ENCODE peak calls at places on chromosomes 7 and 10, in seven cellular contexts. A is T-helper 22 cell; W is activated gamma-delta T cell treated with anti-CD3 and anti-CD28 coated beads, Interleukin-2, amount 50 U/mL, for 16 hours; O is M059J; I is hypothalamus; Y is hepatic stellate cell; Q is globus pallidus. V is an unnamed sample.

GRCh38 chr7:150401861-150402631 is 22.9 kb downstream of the ZNF775 start:
- DNase-seq in Q (no peak), I (no peak), O (no peak), A (no peak), Y (no peak), W (no peak), V (no peak)

GRCh38 chr10:93189959-93190358 is 116.3 kb downstream of the CYP26A1 start:
- DNase-seq in Y (no peak), A (no peak), W (no peak), I (no peak), O (no peak), Q (no peak), V (no peak)

GRCh38 chr7:99127636-99128035 is 16.3 kb downstream of the SMURF1 start:
- DNase-seq in W (no peak), Q (no peak), I (no peak), O (no peak), A (no peak), Y (no peak), V (no peak)

GRCh38 chr10:6343321-6344010 is 140.7 kb downstream of the PFKFB3 start:
- DNase-seq in Y (no peak), Q (no peak), O (no peak), W (no peak), I (no peak), A (no peak), V (no peak)

GRCh38 chr10:75266945-75267344 is 31.2 kb upstream of the COMTD1 start:
- DNase-seq in I (no peak), O (peak; percentile 25), A (no peak), Y (peak; percentile 75), W (no peak), Q (no peak), V (no peak)

GRCh38 chr7:116097365-116098009 is 66.9 kb upstream of the TFEC start:
- DNase-seq in Q (no peak), O (peak; percentile 94), Y (peak; percentile 8), A (no peak), W (no peak), I (no peak), V (no peak)

GRCh38 chr10:4708123-4708759 is 117.8 kb upstream of the AKR1E2 start:
- DNase-seq in A (no peak), O (no peak), Q (no peak), Y (no peak), I (no peak), W (no peak), V (no peak)

GRCh38 chr7:133081119-133081604 is 728 bp downstream of the CHCHD3 start:
- DNase-seq in A (no peak), I (no peak), W (no peak), Y (peak; percentile 26), Q (no peak), O (peak; percentile 46), V (peak; percentile 17)

GRCh38 chr10:13648425-13648824 is 61.7 kb downstream of the PRPF18 start:
- DNase-seq in A (no peak), Q (no peak), I (no peak), W (no peak), Y (no peak), O (no peak), V (no peak)

GRCh38 chr10:16809074-16809718 is 8.0 kb downstream of the RSU1 start:
- DNase-seq in O (peak; percentile 5), Q (peak; percentile 29), Y (peak; percentile 25), A (no peak), I (no peak), W (peak; percentile 17), V (peak; percentile 50)

GRCh38 chr10:35453855-35454532 is 117.7 kb downstream of the CCNY start:
- DNase-seq in I (no peak), A (no peak), O (no peak), Q (no peak), W (no peak), Y (peak; percentile 61), V (no peak)

GRCh38 chr7:26538216-26538615 is 246.6 kb downstream of the SNX10 start:
- DNase-seq in Q (no peak), Y (no peak), O (no peak), I (no peak), W (no peak), A (no peak), V (peak; percentile 77)

GRCh38 chr10:61643316-61643751 is 19.4 kb upstream of the CABCOCO1 start:
- DNase-seq in W (no peak), I (no peak), Q (no peak), O (peak; percentile 56), A (no peak), Y (no peak), V (no peak)

GRCh38 chr7:32605032-32605431 is 109.7 kb downstream of the AVL9 start:
- DNase-seq in Q (no peak), W (no peak), I (no peak), Y (no peak), O (no peak), A (no peak), V (no peak)

GRCh38 chr7:33379891-33380525 is 250.6 kb downstream of the BBS9 start:
- DNase-seq in A (no peak), O (no peak), Y (no peak), W (no peak), Q (no peak), I (no peak), V (no peak)

GRCh38 chr7:42174391-42174848 is 62.6 kb downstream of the GLI3 start:
- DNase-seq in Q (no peak), A (no peak), O (no peak), W (no peak), Y (no peak), I (no peak), V (no peak)

GRCh38 chr10:45151467-45152214 is 150.9 kb downstream of the ZNF22 start:
- DNase-seq in A (no peak), Q (no peak), Y (no peak), I (no peak), O (peak; percentile 17), W (no peak), V (no peak)

GRCh38 chr10:63268798-63269503 is 135.8 kb downstream of the NRBF2 start:
- DNase-seq in Q (peak; percentile 88), W (peak; percentile 58), Y (peak; percentile 77), O (peak; percentile 98), A (peak; percentile 75), I (peak; percentile 20), V (peak; percentile 94)

GRCh38 chr10:3625959-3626751 is 158.9 kb downstream of the KLF6 start:
- DNase-seq in I (no peak), Q (no peak), O (peak; percentile 75), W (no peak), Y (peak; percentile 31), A (no peak), V (no peak)

GRCh38 chr7:143288836-143289235 is 685 bp downstream of the CASP2 start:
- DNase-seq in A (no peak), W (no peak), I (no peak), Y (no peak), Q (no peak), O (peak; percentile 41), V (peak; percentile 38)

V was measured in G401.